ENCODE peak calls at places on chromosomes 6 and 20, in five cellular contexts. G is left ventricle myocardium inferior, A is MM.1S, Z is astrocyte, V is AG04450. R is an unnamed sample.

GRCh38 chr6:136012948-136013347 is 161.4 kb downstream of the PDE7B start:
- DNase-seq in V (no peak), Z (no peak), G (no peak), A (no peak), R (peak)

GRCh38 chr20:20318318-20319161 is 49.4 kb upstream of the INSM1 start:
- DNase-seq in V (no peak), G (no peak), A (no peak), Z (no peak), R (no peak)

GRCh38 chr20:34461779-34462087 is 54.5 kb upstream of the DYNLRB1 start:
- DNase-seq in V (no peak), A (no peak), Z (no peak), G (no peak), R (no peak)

GRCh38 chr20:25540273-25540672 is 45.1 kb downstream of the NINL start:
- DNase-seq in A (peak), V (no peak), G (peak), Z (no peak), R (peak)

GRCh38 chr20:62990306-62990825 is 16.4 kb downstream of the BHLHE23 start:
- DNase-seq in V (no peak), G (no peak), Z (no peak), A (no peak), R (no peak)

GRCh38 chr20:17748279-17748678 is 48.5 kb downstream of the BANF2 start:
- DNase-seq in A (no peak), G (no peak), Z (no peak), V (no peak), R (no peak)

GRCh38 chr20:41003143-41003932 is 25.3 kb upstream of the TOP1 start:
- DNase-seq in V (peak), Z (peak), G (peak), A (no peak), R (peak)

GRCh38 chr6:73969982-73970960 is 274.3 kb downstream of the CD109 start:
- DNase-seq in A (peak), Z (peak), G (no peak), V (peak), R (peak)

GRCh38 chr20:38228436-38228835 is 32.1 kb downstream of the KIAA1755 start:
- DNase-seq in Z (no peak), G (no peak), V (no peak), A (no peak), R (peak)

GRCh38 chr6:144284753-144285547 is at the start of gene UTRN:
- DNase-seq in A (peak), V (peak), Z (peak), G (peak), R (peak)

GRCh38 chr6:48151142-48151541 is 40.1 kb upstream of the PTCHD4 start:
- DNase-seq in G (no peak), A (no peak), V (no peak), Z (peak), R (peak)

GRCh38 chr6:7706269-7706668 is 19.6 kb upstream of the BMP6 start:
- DNase-seq in Z (no peak), A (no peak), G (no peak), V (no peak), R (no peak)

GRCh38 chr20:4490595-4491280 is 231.0 kb upstream of the PRND start:
- DNase-seq in G (no peak), Z (no peak), V (no peak), A (no peak), R (peak)

GRCh38 chr6:125169058-125169457 is 15.5 kb downstream of the TPD52L1 start:
- DNase-seq in Z (peak), G (no peak), A (no peak), V (no peak), R (peak)

GRCh38 chr6:24194968-24195700 is 69.1 kb downstream of the NRSN1 start:
- DNase-seq in Z (no peak), A (no peak), G (no peak), V (no peak), R (no peak)

GRCh38 chr6:62775427-62776022 is 435.7 kb upstream of the FKBP1C start:
- DNase-seq in A (peak), V (no peak), G (no peak), Z (no peak), R (peak)

GRCh38 chr6:152642578-152643375 is 5.6 kb upstream of the SYNE1 start:
- DNase-seq in G (peak), Z (peak), V (no peak), A (peak), R (peak)

GRCh38 chr20:19631410-19631809 is 126.6 kb upstream of the RIN2 start:
- DNase-seq in G (no peak), A (no peak), V (no peak), Z (no peak), R (no peak)

GRCh38 chr20:17947474-17947815 is 21.1 kb downstream of the SNX5 start:
- DNase-seq in A (no peak), V (no peak), Z (no peak), G (no peak), R (no peak)

GRCh38 chr6:54892831-54893230 is 46.3 kb downstream of the FAM83B start:
- DNase-seq in V (peak), A (no peak), G (no peak), Z (peak), R (peak)

GRCh38 chr20:35146299-35146921 is 726 bp downstream of the EDEM2 start:
- DNase-seq in A (peak), Z (no peak), G (no peak), V (no peak), R (no peak)

GRCh38 chr6:133340557-133340956 is 99.4 kb downstream of the EYA4 start:
- DNase-seq in V (no peak), Z (peak), G (no peak), A (no peak), R (peak)

GRCh38 chr6:32170294-32170693 is 5.6 kb downstream of the AGPAT1 start:
- DNase-seq in Z (no peak), A (no peak), V (no peak), G (no peak), R (no peak)

GRCh38 chr6:20876016-20876415 is 341.8 kb downstream of the CDKAL1 start:
- DNase-seq in Z (peak), G (no peak), V (peak), A (no peak), R (peak)

GRCh38 chr6:82246802-82247633 is 526 bp downstream of the IBTK start:
- DNase-seq in G (peak), Z (peak), A (peak), V (no peak), R (peak)
- TF ChIP-seq CTCF in G (no peak), Z (no peak), A (peak), V (no peak), R (no peak)

GRCh38 chr20:50101281-50101680 is 11.7 kb downstream of the UBE2V1 start:
- DNase-seq in Z (no peak), A (no peak), G (no peak), V (no peak), R (no peak)
- H3K4me3 ChIP-seq in Z (no peak), A (no peak), G (no peak), V (no peak), R (no peak)

DNA sequence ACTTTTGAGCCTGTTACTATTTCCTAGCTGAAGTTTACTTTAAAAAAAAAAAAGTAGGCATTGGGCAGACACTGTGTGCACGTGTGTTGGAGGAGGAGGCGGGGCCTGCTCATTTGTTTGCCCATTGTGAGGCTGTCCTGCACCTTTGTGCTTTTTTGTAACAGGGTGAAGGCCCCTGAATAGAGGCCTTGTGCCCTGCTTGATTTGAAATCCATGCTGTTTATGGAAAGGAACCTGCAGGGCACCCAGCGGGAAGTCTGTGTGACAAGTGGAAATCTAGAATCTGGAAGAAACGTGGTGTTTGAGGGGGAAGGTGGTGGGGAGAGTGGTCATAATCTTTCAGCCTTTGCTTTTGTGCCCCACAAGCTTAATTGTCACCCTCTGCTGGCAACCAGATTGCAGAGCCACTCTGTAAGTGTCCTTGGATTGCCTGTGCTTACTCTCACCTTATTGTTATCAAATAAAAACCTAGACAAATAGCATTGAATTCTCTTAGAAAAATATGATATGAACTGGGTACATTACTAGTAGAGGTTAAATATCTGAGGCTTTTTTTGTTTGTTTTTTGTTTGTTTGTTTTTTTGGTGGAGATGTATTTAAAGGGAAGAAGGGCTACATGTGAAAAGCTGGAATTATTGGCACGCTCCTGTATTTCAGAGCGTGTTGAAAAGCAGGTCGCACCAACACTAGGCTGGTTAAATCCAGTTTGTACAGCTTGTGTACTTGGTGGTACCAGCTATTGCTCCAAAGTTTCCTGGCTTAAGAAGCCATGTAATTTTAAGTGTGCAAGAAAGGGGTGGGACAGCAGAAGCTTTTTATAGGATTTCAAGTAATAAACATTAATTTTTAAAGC is 156.2 kb downstream of the ARID1B start:
- DNase-seq in Z (no peak), G (no peak), A (no peak), V (no peak), R (no peak)
- TF ChIP-seq CTCF in Z (no peak), G (peak), A (no peak), V (no peak), R (no peak)

DNA sequence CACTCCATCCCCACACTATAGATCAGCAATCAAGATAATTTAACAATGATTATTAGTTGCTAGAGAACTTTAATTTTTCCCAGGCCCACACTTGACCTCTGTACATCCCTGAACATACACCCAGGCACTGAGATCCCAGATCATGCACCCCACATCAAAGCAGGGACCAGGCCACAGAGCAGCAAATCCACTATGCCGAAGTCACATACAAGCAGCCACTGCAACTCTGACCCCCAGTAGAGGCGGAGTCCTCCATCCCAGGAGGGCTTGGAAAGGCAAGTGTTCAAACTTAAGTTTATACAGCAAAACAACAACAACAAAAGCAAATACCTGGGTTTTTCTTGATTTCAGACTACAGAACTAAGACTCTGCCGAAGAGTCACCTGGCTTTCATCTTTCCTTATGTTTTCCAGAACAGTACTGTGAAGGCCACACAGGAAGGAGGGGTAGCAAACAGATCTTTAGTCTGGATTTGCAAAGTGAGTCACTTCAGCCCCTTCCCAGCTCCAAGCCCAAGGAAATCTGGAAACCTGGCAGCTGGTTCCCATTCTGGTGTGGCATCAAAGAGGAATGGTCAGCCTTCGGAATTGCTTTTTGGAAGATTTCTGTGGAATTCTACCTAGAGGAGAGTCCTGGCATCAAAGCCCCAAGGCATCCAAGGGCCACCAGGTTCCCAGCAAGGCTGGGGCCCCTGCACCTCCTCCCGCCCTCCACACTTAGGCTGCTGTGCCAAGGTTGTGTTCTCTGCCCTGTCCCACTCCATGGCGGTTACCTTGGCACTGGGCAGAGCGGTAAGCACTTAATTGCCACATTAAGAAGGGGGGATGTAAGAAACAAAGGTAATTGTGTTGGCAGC is 7.3 kb downstream of the JAG1 start:
- DNase-seq in Z (no peak), G (no peak), A (no peak), V (no peak), R (no peak)
- H3K4me3 ChIP-seq in Z (no peak), G (peak), A (no peak), V (no peak), R (no peak)

GRCh38 chr6:87807423-87807978 is 105.5 kb upstream of the AKIRIN2 start:
- DNase-seq in G (no peak), Z (no peak), A (no peak), V (no peak), R (no peak)

GRCh38 chr6:87808005-87808757 is 106.1 kb upstream of the AKIRIN2 start:
- DNase-seq in G (no peak), V (no peak), Z (peak), A (no peak), R (peak)

GRCh38 chr6:87803784-87804183 is 101.8 kb upstream of the AKIRIN2 start:
- DNase-seq in Z (no peak), A (no peak), V (no peak), G (no peak), R (no peak)

GRCh38 chr6:87806635-87807034 is 104.6 kb upstream of the AKIRIN2 start:
- DNase-seq in A (no peak), Z (no peak), G (no peak), V (no peak), R (no peak)

DNA sequence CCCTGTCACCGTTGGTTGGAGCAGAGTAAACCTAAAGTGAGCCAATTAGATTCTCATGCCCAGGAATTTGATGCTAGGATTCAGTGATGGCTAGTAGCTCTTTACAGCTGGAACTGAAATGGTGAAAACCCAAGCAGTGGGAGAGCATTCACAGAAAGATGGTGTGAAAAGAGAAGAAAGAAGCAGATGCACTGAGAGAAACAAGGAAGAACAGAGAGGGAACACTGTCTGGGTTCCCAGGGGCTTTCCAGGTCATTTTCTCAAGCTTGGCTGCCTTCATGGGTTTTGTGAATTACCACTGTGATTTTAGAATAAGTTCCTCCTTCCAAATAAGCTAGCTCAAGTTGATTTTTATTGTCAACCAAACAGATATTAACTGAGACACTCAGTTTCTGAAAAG is 104.1 kb upstream of the AKIRIN2 start:
- DNase-seq in Z (no peak), A (no peak), G (no peak), V (no peak), R (no peak)
- TF ChIP-seq CTCF in Z (no peak), A (no peak), G (no peak), V (no peak), R (no peak)

GRCh38 chr6:37103169-37104039 is 66.5 kb upstream of the PIM1 start:
- DNase-seq in Z (no peak), G (peak), A (peak), V (no peak), R (peak)
- H3K4me3 ChIP-seq in Z (peak), G (peak), A (peak), V (peak), R (peak)

R was measured in fibroblast of pulmonary artery.